ENCODE peak calls at places on chromosomes 1 and 21, in six cellular contexts. M is stimulated activated CD8-positive, alpha-beta memory T cell treated with anti-CD3 and anti-CD28 coated beads, Interleukin-2, amount 100 ng/mL, for 48 hours; A is NCI-H1092 treated with DMSO at 0.1 percent for 48 hours; Z is epithelial cell of esophagus; E is KBM-7; G is activated naive CD8-positive, alpha-beta T cell treated with anti-CD3 and anti-CD28 coated beads, Interleukin-2, amount 10 ng/mL, durations not matched to agents 7 days and 5 days. V is an unnamed sample.

GRCh38 chr21:34845521-34846213 is 176.9 kb downstream of the CLIC6 start:
- DNase-seq in E (peak; percentile 47), M (no peak), G (no peak), A (no peak), Z (peak; percentile 89), V (peak; percentile 70)

GRCh38 chr1:42381424-42381673 is 757 bp downstream of the RIMKLA start:
- DNase-seq in Z (no peak), M (no peak), G (no peak), E (no peak), A (no peak), V (no peak)

GRCh38 chr1:44407430-44408180 is 2.5 kb downstream of the RNF220 start:
- DNase-seq in M (no peak), E (no peak), Z (no peak), G (peak; percentile 43), A (no peak), V (no peak)

GRCh38 chr1:205263580-205264190 is 35.9 kb downstream of the TMCC2 start:
- DNase-seq in G (no peak), Z (no peak), M (no peak), E (no peak), A (no peak), V (peak; percentile 24)

GRCh38 chr1:152141971-152142584 is 16.9 kb downstream of the RPTN start:
- DNase-seq in E (peak; percentile 54), M (no peak), Z (peak; percentile 85), G (no peak), A (peak; percentile 5), V (peak; percentile 60)

GRCh38 chr1:3236955-3237354 is 168.0 kb downstream of the PRDM16 start:
- DNase-seq in G (no peak), A (no peak), Z (no peak), M (no peak), E (no peak), V (no peak)

GRCh38 chr1:36232212-36233031 is 8.2 kb downstream of the THRAP3 start:
- DNase-seq in A (no peak), M (no peak), G (no peak), E (no peak), Z (no peak), V (no peak)

GRCh38 chr1:110734146-110734680 is 59.5 kb upstream of the KCNA3 start:
- DNase-seq in M (no peak), A (peak; percentile 87), G (no peak), Z (no peak), E (no peak), V (no peak)

GRCh38 chr1:51535006-51535592 is 16.0 kb upstream of the EPS15 start:
- DNase-seq in G (no peak), A (no peak), Z (peak; percentile 54), E (peak; percentile 77), M (no peak), V (peak; percentile 68)

GRCh38 chr1:27350673-27351540 is 9.1 kb downstream of the SYTL1 start:
- DNase-seq in E (no peak), M (no peak), G (no peak), Z (no peak), A (no peak), V (no peak)

GRCh38 chr1:64884261-64885040 is 81.9 kb downstream of the JAK1 start:
- DNase-seq in G (no peak), Z (no peak), A (no peak), M (no peak), E (no peak), V (peak; percentile 30)

GRCh38 chr1:86581250-86581649 is 34.4 kb downstream of the CLCA4 start:
- DNase-seq in E (no peak), A (no peak), G (no peak), Z (no peak), M (no peak), V (no peak)

GRCh38 chr1:95183952-95184351 is 50.1 kb upstream of the RWDD3 start:
- DNase-seq in M (no peak), Z (no peak), G (no peak), A (no peak), E (no peak), V (no peak)

GRCh38 chr1:8721681-8722324 is 95.6 kb downstream of the RERE start:
- DNase-seq in G (no peak), A (no peak), Z (no peak), E (no peak), M (no peak), V (no peak)

GRCh38 chr21:42524341-42525227 is 10.9 kb downstream of the SLC37A1 start:
- DNase-seq in E (peak; percentile 9), A (peak; percentile 88), M (peak; percentile 39), G (peak; percentile 69), Z (no peak), V (no peak)

GRCh38 chr1:38213720-38214367 is 167.3 kb upstream of the POU3F1 start:
- DNase-seq in G (no peak), M (no peak), A (peak; percentile 33), E (peak; percentile 91), Z (no peak), V (no peak)

GRCh38 chr1:87292684-87293493 is 35.8 kb upstream of the LMO4 start:
- DNase-seq in Z (peak; percentile 63), A (peak; percentile 63), M (peak; percentile 8), G (no peak), E (peak; percentile 63), V (peak; percentile 24)

GRCh38 chr21:34826818-34827217 is 158.0 kb downstream of the CLIC6 start:
- DNase-seq in G (no peak), Z (no peak), E (no peak), M (no peak), A (no peak), V (no peak)

GRCh38 chr1:9658186-9658585 is 6.7 kb downstream of the PIK3CD start:
- DNase-seq in G (no peak), E (no peak), Z (no peak), A (no peak), M (no peak), V (no peak)

GRCh38 chr1:48735753-48736152 is 40.9 kb downstream of the BEND5 start:
- DNase-seq in Z (no peak), A (no peak), M (no peak), E (no peak), G (no peak), V (no peak)

GRCh38 chr1:154888757-154889156 is 18.7 kb upstream of the KCNN3 start:
- DNase-seq in M (no peak), G (no peak), E (no peak), Z (no peak), A (no peak), V (no peak)

GRCh38 chr1:64291931-64292330 is 88.5 kb downstream of the UBE2U start:
- DNase-seq in Z (no peak), M (no peak), G (no peak), E (no peak), A (no peak), V (no peak)

GRCh38 chr1:209585672-209586071 is 2.2 kb downstream of the CAMK1G start:
- DNase-seq in A (peak; percentile 72), E (no peak), Z (peak; percentile 62), M (no peak), G (peak; percentile 44), V (peak; percentile 56)

GRCh38 chr1:18923721-18924610 is 21.6 kb upstream of the ALDH4A1 start:
- DNase-seq in A (peak; percentile 69), Z (peak; percentile 53), M (no peak), E (peak; percentile 43), G (peak; percentile 45), V (no peak)

GRCh38 chr1:115651391-115651790 is 9.6 kb downstream of the VANGL1 start:
- DNase-seq in G (no peak), A (no peak), Z (no peak), M (no peak), E (no peak), V (no peak)

GRCh38 chr1:220991959-220992704 is 112.9 kb downstream of the HLX start:
- DNase-seq in G (no peak), A (no peak), E (no peak), Z (no peak), M (no peak), V (peak; percentile 14)

GRCh38 chr1:156148236-156148635 is 5.1 kb upstream of the SEMA4A start:
- DNase-seq in A (no peak), M (no peak), Z (no peak), E (peak; percentile 83), G (no peak), V (no peak)

GRCh38 chr1:64417828-64418227 is 52.1 kb upstream of the CACHD1 start:
- DNase-seq in E (no peak), Z (no peak), M (no peak), A (no peak), G (no peak), V (no peak)

GRCh38 chr1:211529011-211529410 is 37.0 kb upstream of the RD3 start:
- DNase-seq in E (no peak), M (no peak), Z (no peak), G (no peak), A (no peak), V (no peak)

V was measured in HFFc6.